ENCODE peak calls at places on chromosomes 5 and 9, in four cellular contexts. One of them, this sample, is unnamed.

GRCh38 chr9:114047717-114048116 is 30.4 kb downstream of the AMBP start:
- DNase-seq in HL-60: no peak
- DNase-seq in K562: no peak
- DNase-seq in GM12878: no peak
- DNase-seq in this sample: no peak

GRCh38 chr9:124625084-124625483 is 117.9 kb upstream of the NR5A1 start:
- DNase-seq in HL-60: no peak
- DNase-seq in GM12878: no peak
- DNase-seq in K562: no peak
- DNase-seq in this sample: no peak

GRCh38 chr9:114680266-114681011 is 1.6 kb downstream of the TEX48 start:
- DNase-seq in HL-60: no peak
- DNase-seq in K562: no peak
- DNase-seq in GM12878: no peak
- DNase-seq in this sample: no peak

GRCh38 chr9:111276723-111277122 is 53.3 kb downstream of the OR2K2 start:
- DNase-seq in GM12878: no peak
- DNase-seq in K562: no peak
- DNase-seq in HL-60: no peak
- DNase-seq in this sample: no peak

GRCh38 chr5:149063901-149064478 is 1.1 kb upstream of the SH3TC2 start:
- DNase-seq in K562: no peak
- DNase-seq in HL-60: no peak
- DNase-seq in GM12878: no peak
- DNase-seq in this sample: no peak

GRCh38 chr5:96509313-96509712 is 76.3 kb upstream of the PCSK1 start:
- DNase-seq in HL-60: no peak
- DNase-seq in GM12878: no peak
- DNase-seq in K562: no peak
- DNase-seq in this sample: no peak

GRCh38 chr5:57822651-57823050 is 340.0 kb upstream of the ACTBL2 start:
- DNase-seq in GM12878: no peak
- DNase-seq in HL-60: no peak
- DNase-seq in K562: no peak
- DNase-seq in this sample: no peak

GRCh38 chr5:25009063-25009462 is 364.3 kb upstream of the CDH10 start:
- DNase-seq in GM12878: no peak
- DNase-seq in K562: no peak
- DNase-seq in HL-60: no peak
- DNase-seq in this sample: no peak

GRCh38 chr5:683619-684481 is 9.3 kb downstream of the TPPP start:
- DNase-seq in GM12878: no peak
- DNase-seq in K562: no peak
- DNase-seq in HL-60: no peak
- DNase-seq in this sample: no peak

GRCh38 chr5:50962934-50963646 is 296.7 kb downstream of the PARP8 start:
- DNase-seq in GM12878: no peak
- DNase-seq in K562: peak
- DNase-seq in HL-60: peak
- DNase-seq in this sample: peak

GRCh38 chr5:158942217-158942616 is 157.5 kb downstream of the EBF1 start:
- DNase-seq in GM12878: no peak
- DNase-seq in HL-60: no peak
- DNase-seq in K562: no peak
- DNase-seq in this sample: no peak

GRCh38 chr5:88298425-88298824 is 29.8 kb upstream of the TMEM161B start:
- DNase-seq in HL-60: no peak
- DNase-seq in GM12878: no peak
- DNase-seq in K562: no peak
- DNase-seq in this sample: no peak

GRCh38 chr9:133950206-133950915 is 41.8 kb downstream of the VAV2 start:
- DNase-seq in K562: peak
- DNase-seq in GM12878: no peak
- DNase-seq in HL-60: no peak
- DNase-seq in this sample: no peak

GRCh38 chr5:15571081-15571480 is 71.1 kb downstream of the FBXL7 start:
- DNase-seq in K562: no peak
- DNase-seq in HL-60: no peak
- DNase-seq in GM12878: no peak
- DNase-seq in this sample: no peak

GRCh38 chr5:5716665-5717064 is 294.2 kb downstream of the ICE1 start:
- DNase-seq in HL-60: no peak
- DNase-seq in K562: no peak
- DNase-seq in GM12878: no peak
- DNase-seq in this sample: no peak

GRCh38 chr5:107558951-107559350 is 111.8 kb downstream of the EFNA5 start:
- DNase-seq in HL-60: no peak
- DNase-seq in GM12878: no peak
- DNase-seq in K562: no peak
- DNase-seq in this sample: no peak

GRCh38 chr9:94108584-94108983 is 24.3 kb downstream of the PTPDC1 start:
- DNase-seq in GM12878: no peak
- DNase-seq in K562: no peak
- DNase-seq in HL-60: no peak
- DNase-seq in this sample: no peak
- TF ChIP-seq SPI1 in GM12878: no peak
- TF ChIP-seq SPI1 in K562: peak
- TF ChIP-seq SPI1 in HL-60: no peak
- TF ChIP-seq SPI1 in this sample: no peak

GRCh38 chr5:138793481-138794010 is 40.3 kb downstream of the CTNNA1 start:
- DNase-seq in GM12878: no peak
- DNase-seq in K562: no peak
- DNase-seq in HL-60: no peak
- DNase-seq in this sample: no peak
- TF ChIP-seq SPI1 in GM12878: no peak
- TF ChIP-seq SPI1 in K562: no peak
- TF ChIP-seq SPI1 in HL-60: no peak
- TF ChIP-seq SPI1 in this sample: no peak

DNA sequence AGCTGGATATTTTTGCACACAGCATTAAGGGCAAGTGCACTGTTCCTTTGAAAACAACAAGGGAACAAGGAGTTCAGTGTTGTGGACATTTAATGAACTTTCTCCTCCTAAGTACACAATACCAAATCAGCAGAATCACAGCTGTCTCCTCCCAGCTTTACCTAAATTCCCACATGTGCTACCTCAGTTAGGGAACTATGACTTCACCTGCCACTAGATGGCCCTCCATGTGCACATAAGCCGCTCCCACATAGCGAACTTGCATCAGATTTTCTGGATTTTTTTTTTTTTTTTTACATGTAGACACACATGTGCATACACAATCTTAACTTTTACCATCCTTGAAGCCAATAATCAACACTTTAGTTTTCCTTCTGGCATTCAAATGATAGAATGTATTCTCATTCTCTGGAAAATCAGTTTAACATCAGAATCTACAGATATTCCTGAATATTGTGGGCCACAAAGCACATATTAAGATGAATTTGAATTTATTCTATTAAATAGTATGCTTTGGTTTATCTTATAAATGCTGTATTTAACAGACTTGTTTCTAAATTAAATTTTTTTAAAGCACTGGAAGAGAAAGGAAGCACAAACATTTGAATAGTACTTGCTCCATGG is 123.6 kb downstream of the PALM2AKAP2 start:
- DNase-seq in GM12878: no peak
- DNase-seq in K562: peak
- DNase-seq in HL-60: peak
- DNase-seq in this sample: peak
- TF ChIP-seq SPI1 in GM12878: no peak
- TF ChIP-seq SPI1 in K562: no peak
- TF ChIP-seq SPI1 in HL-60: no peak
- TF ChIP-seq SPI1 in this sample: no peak

GRCh38 chr5:143172736-143173135 is 230.8 kb downstream of the NR3C1 start:
- DNase-seq in HL-60: no peak
- DNase-seq in K562: no peak
- DNase-seq in GM12878: no peak
- DNase-seq in this sample: no peak
- TF ChIP-seq SPI1 in HL-60: no peak
- TF ChIP-seq SPI1 in K562: no peak
- TF ChIP-seq SPI1 in GM12878: no peak
- TF ChIP-seq SPI1 in this sample: no peak

GRCh38 chr5:140594169-140594568 is 29.5 kb downstream of the SLC35A4 start:
- DNase-seq in K562: no peak
- DNase-seq in GM12878: no peak
- DNase-seq in HL-60: no peak
- DNase-seq in this sample: no peak
- TF ChIP-seq SPI1 in K562: no peak
- TF ChIP-seq SPI1 in GM12878: no peak
- TF ChIP-seq SPI1 in HL-60: no peak
- TF ChIP-seq SPI1 in this sample: no peak

GRCh38 chr5:69299625-69300024 is 33.0 kb downstream of the CCDC125 start:
- DNase-seq in HL-60: no peak
- DNase-seq in GM12878: no peak
- DNase-seq in K562: no peak
- DNase-seq in this sample: no peak

GRCh38 chr5:69295088-69295754 is 37.4 kb downstream of the CCDC125 start:
- DNase-seq in GM12878: no peak
- DNase-seq in HL-60: no peak
- DNase-seq in K562: no peak
- DNase-seq in this sample: no peak

GRCh38 chr5:69305512-69305911 is 27.1 kb downstream of the CCDC125 start:
- DNase-seq in K562: no peak
- DNase-seq in GM12878: no peak
- DNase-seq in HL-60: no peak
- DNase-seq in this sample: no peak

DNA sequence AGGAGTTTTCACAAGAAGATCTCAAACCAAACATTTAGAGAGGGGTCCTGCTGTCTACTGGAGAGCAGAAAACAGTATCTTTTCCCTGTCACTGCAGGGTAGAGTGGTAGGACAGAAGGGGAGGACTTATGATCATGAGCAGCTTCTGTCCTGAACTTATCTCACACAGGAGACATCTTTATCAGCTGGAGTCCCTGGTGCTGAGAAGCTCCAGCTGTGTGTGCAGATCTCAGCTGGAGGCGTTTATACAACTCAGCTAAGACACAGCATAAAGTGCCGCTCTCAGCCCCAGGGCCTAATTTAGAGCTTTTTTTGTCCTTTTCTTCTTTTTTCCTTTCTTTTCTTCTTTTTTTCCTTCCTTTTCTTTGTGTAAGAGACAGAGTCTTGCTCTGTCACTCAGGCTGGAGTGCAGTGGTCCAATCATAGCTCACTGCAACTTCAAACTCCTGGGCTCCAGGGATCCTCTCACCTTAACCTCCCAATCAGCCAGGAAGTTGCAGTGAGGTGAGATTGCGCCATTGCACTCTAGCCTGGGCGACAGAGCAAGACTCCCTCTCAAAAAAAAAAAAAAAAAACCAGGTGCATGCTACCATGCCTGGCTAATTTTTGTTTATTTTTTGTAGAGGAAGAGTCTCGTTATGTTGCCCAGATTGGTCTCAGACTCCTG is 31.9 kb downstream of the CCDC125 start:
- DNase-seq in HL-60: no peak
- DNase-seq in GM12878: no peak
- DNase-seq in K562: peak
- DNase-seq in this sample: no peak
- TF ChIP-seq SPI1 in HL-60: no peak
- TF ChIP-seq SPI1 in GM12878: no peak
- TF ChIP-seq SPI1 in K562: peak
- TF ChIP-seq SPI1 in this sample: no peak

DNA sequence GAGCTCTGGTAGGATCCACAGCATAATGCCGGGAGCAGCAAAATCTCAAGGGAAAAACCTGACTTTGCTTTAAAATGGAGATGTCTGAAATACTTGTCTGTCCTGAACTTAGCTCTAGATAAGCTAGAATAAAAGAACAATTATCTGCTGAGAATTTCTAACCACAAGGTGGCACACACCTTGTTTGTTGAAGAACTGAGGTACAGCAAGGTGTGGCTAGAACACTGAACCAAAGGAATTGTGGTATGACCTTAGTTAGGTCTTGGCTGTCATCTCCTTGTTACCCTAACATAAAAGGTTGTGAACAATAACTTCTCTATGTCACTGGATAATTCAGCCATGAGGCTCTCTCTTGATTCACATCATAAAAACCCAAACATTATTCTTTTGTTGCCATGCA is 72.3 kb upstream of the ANXA1 start:
- DNase-seq in GM12878: no peak
- DNase-seq in K562: no peak
- DNase-seq in HL-60: no peak
- DNase-seq in this sample: no peak
- TF ChIP-seq SPI1 in GM12878: no peak
- TF ChIP-seq SPI1 in K562: no peak
- TF ChIP-seq SPI1 in HL-60: no peak
- TF ChIP-seq SPI1 in this sample: no peak

GRCh38 chr5:43389679-43390329 is 22.4 kb downstream of the CCL28 start:
- DNase-seq in HL-60: peak
- DNase-seq in K562: peak
- DNase-seq in GM12878: peak
- DNase-seq in this sample: no peak
- TF ChIP-seq SPI1 in HL-60: peak
- TF ChIP-seq SPI1 in K562: peak
- TF ChIP-seq SPI1 in GM12878: no peak
- TF ChIP-seq SPI1 in this sample: peak

This sample was measured in GM12891.